ENCODE peak calls at places on chromosome 11, in ten cellular contexts. One of them, this sample, is unnamed.

GRCh38 chr11:45107051-45107450 is 39.4 kb upstream of the PRDM11 start:
- DNase-seq in stomach: no peak
- DNase-seq in HS-27A: no peak
- DNase-seq in EH: no peak
- DNase-seq in NCI-H2171 treated with DMSO at 0.1 percent for 48 hours: no peak
- DNase-seq in aorta: peak
- DNase-seq in lung: no peak
- DNase-seq in iPS-NIHi11: no peak
- DNase-seq in activated T-cell treated with anti-CD3 and anti-CD28 coated beads, Interleukin-2, amount 50 U/mL, for 24 hours: peak
- DNase-seq in activated gamma-delta T cell treated with anti-CD3 and anti-CD28 coated beads, Interleukin-2, amount 50 U/mL, for 16 hours: no peak
- DNase-seq in this sample: no peak

GRCh38 chr11:24239016-24239720 is 257.7 kb upstream of the LUZP2 start:
- DNase-seq in aorta: no peak
- DNase-seq in NCI-H2171 treated with DMSO at 0.1 percent for 48 hours: peak
- DNase-seq in lung: no peak
- DNase-seq in HS-27A: peak
- DNase-seq in stomach: no peak
- DNase-seq in activated T-cell treated with anti-CD3 and anti-CD28 coated beads, Interleukin-2, amount 50 U/mL, for 24 hours: no peak
- DNase-seq in EH: peak
- DNase-seq in activated gamma-delta T cell treated with anti-CD3 and anti-CD28 coated beads, Interleukin-2, amount 50 U/mL, for 16 hours: no peak
- DNase-seq in iPS-NIHi11: no peak
- DNase-seq in this sample: peak

GRCh38 chr11:9982127-9982795 is 311.8 kb downstream of the SBF2 start:
- DNase-seq in HS-27A: no peak
- DNase-seq in activated T-cell treated with anti-CD3 and anti-CD28 coated beads, Interleukin-2, amount 50 U/mL, for 24 hours: no peak
- DNase-seq in NCI-H2171 treated with DMSO at 0.1 percent for 48 hours: peak
- DNase-seq in aorta: no peak
- DNase-seq in activated gamma-delta T cell treated with anti-CD3 and anti-CD28 coated beads, Interleukin-2, amount 50 U/mL, for 16 hours: no peak
- DNase-seq in EH: peak
- DNase-seq in iPS-NIHi11: no peak
- DNase-seq in stomach: no peak
- DNase-seq in lung: no peak
- DNase-seq in this sample: no peak

GRCh38 chr11:69374110-69374981 is 80.4 kb downstream of the MYEOV start:
- DNase-seq in stomach: peak
- DNase-seq in iPS-NIHi11: no peak
- DNase-seq in activated gamma-delta T cell treated with anti-CD3 and anti-CD28 coated beads, Interleukin-2, amount 50 U/mL, for 16 hours: no peak
- DNase-seq in lung: no peak
- DNase-seq in HS-27A: no peak
- DNase-seq in activated T-cell treated with anti-CD3 and anti-CD28 coated beads, Interleukin-2, amount 50 U/mL, for 24 hours: peak
- DNase-seq in aorta: peak
- DNase-seq in EH: no peak
- DNase-seq in NCI-H2171 treated with DMSO at 0.1 percent for 48 hours: peak
- DNase-seq in this sample: no peak

GRCh38 chr11:67627394-67627787 is 2.3 kb downstream of the NUDT8 start:
- DNase-seq in activated gamma-delta T cell treated with anti-CD3 and anti-CD28 coated beads, Interleukin-2, amount 50 U/mL, for 16 hours: no peak
- DNase-seq in NCI-H2171 treated with DMSO at 0.1 percent for 48 hours: no peak
- DNase-seq in HS-27A: no peak
- DNase-seq in aorta: peak
- DNase-seq in activated T-cell treated with anti-CD3 and anti-CD28 coated beads, Interleukin-2, amount 50 U/mL, for 24 hours: peak
- DNase-seq in EH: no peak
- DNase-seq in lung: no peak
- DNase-seq in iPS-NIHi11: no peak
- DNase-seq in stomach: no peak
- DNase-seq in this sample: no peak

GRCh38 chr11:2799881-2800654 is 85.5 kb downstream of the CDKN1C start:
- DNase-seq in HS-27A: no peak
- DNase-seq in aorta: peak
- DNase-seq in activated T-cell treated with anti-CD3 and anti-CD28 coated beads, Interleukin-2, amount 50 U/mL, for 24 hours: peak
- DNase-seq in EH: peak
- DNase-seq in stomach: peak
- DNase-seq in lung: peak
- DNase-seq in activated gamma-delta T cell treated with anti-CD3 and anti-CD28 coated beads, Interleukin-2, amount 50 U/mL, for 16 hours: no peak
- DNase-seq in NCI-H2171 treated with DMSO at 0.1 percent for 48 hours: no peak
- DNase-seq in iPS-NIHi11: no peak
- DNase-seq in this sample: no peak

GRCh38 chr11:128421577-128421976 is 165.8 kb downstream of the ETS1 start:
- DNase-seq in iPS-NIHi11: no peak
- DNase-seq in activated T-cell treated with anti-CD3 and anti-CD28 coated beads, Interleukin-2, amount 50 U/mL, for 24 hours: no peak
- DNase-seq in aorta: no peak
- DNase-seq in EH: peak
- DNase-seq in activated gamma-delta T cell treated with anti-CD3 and anti-CD28 coated beads, Interleukin-2, amount 50 U/mL, for 16 hours: no peak
- DNase-seq in stomach: no peak
- DNase-seq in lung: no peak
- DNase-seq in HS-27A: no peak
- DNase-seq in NCI-H2171 treated with DMSO at 0.1 percent for 48 hours: no peak
- DNase-seq in this sample: no peak

GRCh38 chr11:76232026-76232665 is 25.8 kb upstream of the WNT11 start:
- DNase-seq in activated T-cell treated with anti-CD3 and anti-CD28 coated beads, Interleukin-2, amount 50 U/mL, for 24 hours: peak
- DNase-seq in NCI-H2171 treated with DMSO at 0.1 percent for 48 hours: no peak
- DNase-seq in stomach: no peak
- DNase-seq in HS-27A: no peak
- DNase-seq in aorta: no peak
- DNase-seq in EH: no peak
- DNase-seq in activated gamma-delta T cell treated with anti-CD3 and anti-CD28 coated beads, Interleukin-2, amount 50 U/mL, for 16 hours: no peak
- DNase-seq in iPS-NIHi11: no peak
- DNase-seq in lung: no peak
- DNase-seq in this sample: no peak